ENCODE peak calls at places on chromosomes 16 and 17, in four cellular contexts. One of them, this sample, is unnamed.
A peak's percentile ranks its signal among the peaks of the same experiment; 100 is the strongest.

GRCh38 chr16:495127-495748 is 32.3 kb upstream of the CAPN15 start:
- DNase-seq in pancreas: no peak
- DNase-seq in amniotic stem cell: no peak
- DNase-seq in ACHN: peak; percentile 65
- DNase-seq in this sample: no peak

GRCh38 chr17:5902671-5903070 is 167.5 kb upstream of the WSCD1 start:
- DNase-seq in pancreas: no peak
- DNase-seq in amniotic stem cell: no peak
- DNase-seq in ACHN: no peak
- DNase-seq in this sample: no peak

GRCh38 chr17:7363311-7363710 is 8.4 kb downstream of the TMEM95 start:
- DNase-seq in amniotic stem cell: no peak
- DNase-seq in ACHN: no peak
- DNase-seq in pancreas: no peak
- DNase-seq in this sample: no peak

GRCh38 chr17:75693500-75694481 is 26.7 kb downstream of the SAP30BP start:
- DNase-seq in ACHN: peak; percentile 98
- DNase-seq in amniotic stem cell: peak; percentile 84
- DNase-seq in pancreas: peak; percentile 65
- DNase-seq in this sample: no peak

GRCh38 chr16:77784441-77785356 is 3.7 kb upstream of the VAT1L start:
- DNase-seq in pancreas: no peak
- DNase-seq in ACHN: peak; percentile 16
- DNase-seq in amniotic stem cell: no peak
- DNase-seq in this sample: no peak

GRCh38 chr17:61208301-61209098 is 191.1 kb upstream of the TBX2 start:
- DNase-seq in pancreas: no peak
- DNase-seq in amniotic stem cell: no peak
- DNase-seq in ACHN: peak; percentile 81
- DNase-seq in this sample: no peak

GRCh38 chr16:27363797-27364196 is 38.2 kb upstream of the IL21R start:
- DNase-seq in amniotic stem cell: no peak
- DNase-seq in pancreas: peak; percentile 42
- DNase-seq in ACHN: no peak
- DNase-seq in this sample: no peak

GRCh38 chr17:35160354-35161201 is 13.0 kb downstream of the UNC45B start:
- DNase-seq in amniotic stem cell: no peak
- DNase-seq in ACHN: no peak
- DNase-seq in pancreas: no peak
- DNase-seq in this sample: no peak

GRCh38 chr17:1627219-1627986 is 1.2 kb downstream of the SLC43A2 start:
- DNase-seq in pancreas: no peak
- DNase-seq in ACHN: no peak
- DNase-seq in amniotic stem cell: no peak
- DNase-seq in this sample: no peak

GRCh38 chr17:73365934-73366623 is 54.3 kb upstream of the CDC42EP4 start:
- DNase-seq in amniotic stem cell: no peak
- DNase-seq in ACHN: no peak
- DNase-seq in pancreas: no peak
- DNase-seq in this sample: no peak

GRCh38 chr17:80861892-80862291 is 129.7 kb upstream of the CHMP6 start:
- DNase-seq in pancreas: no peak
- DNase-seq in ACHN: no peak
- DNase-seq in amniotic stem cell: no peak
- DNase-seq in this sample: no peak

GRCh38 chr17:31645351-31645750 is 213.7 kb downstream of the COPRS start:
- DNase-seq in ACHN: no peak
- DNase-seq in pancreas: no peak
- DNase-seq in amniotic stem cell: no peak
- DNase-seq in this sample: no peak

GRCh38 chr17:44354582-44355309 is 8.9 kb downstream of the FAM171A2 start:
- DNase-seq in pancreas: no peak
- DNase-seq in amniotic stem cell: no peak
- DNase-seq in ACHN: no peak
- DNase-seq in this sample: no peak